ENCODE peak calls at places on chromosome X, in five cellular contexts. One of them, this sample, is unnamed.

GRCh38 chrX:63506320-63506719 is 155.2 kb upstream of the SPIN4 start:
- DNase-seq in neural progenitor cell: peak
- DNase-seq in stimulated activated CD4-positive, alpha-beta T cell treated with anti-CD3 and anti-CD28 coated beads, Interleukin-15, amount 100 ng/mL, for 1 hour: no peak
- DNase-seq in activated effector memory CD4-positive, alpha-beta T cell treated with anti-CD3 and anti-CD28 coated beads, Interleukin-2, amount 50 U/mL, for 16 hours: no peak
- DNase-seq in HEK293T: peak
- DNase-seq in this sample: no peak

GRCh38 chrX:51899741-51900140 is 6.3 kb downstream of the MAGED1 start:
- DNase-seq in activated effector memory CD4-positive, alpha-beta T cell treated with anti-CD3 and anti-CD28 coated beads, Interleukin-2, amount 50 U/mL, for 16 hours: no peak
- DNase-seq in neural progenitor cell: no peak
- DNase-seq in stimulated activated CD4-positive, alpha-beta T cell treated with anti-CD3 and anti-CD28 coated beads, Interleukin-15, amount 100 ng/mL, for 1 hour: no peak
- DNase-seq in HEK293T: no peak
- DNase-seq in this sample: no peak

GRCh38 chrX:148836741-148837140 is 336.3 kb downstream of the AFF2 start:
- DNase-seq in HEK293T: no peak
- DNase-seq in stimulated activated CD4-positive, alpha-beta T cell treated with anti-CD3 and anti-CD28 coated beads, Interleukin-15, amount 100 ng/mL, for 1 hour: no peak
- DNase-seq in neural progenitor cell: no peak
- DNase-seq in activated effector memory CD4-positive, alpha-beta T cell treated with anti-CD3 and anti-CD28 coated beads, Interleukin-2, amount 50 U/mL, for 16 hours: no peak
- DNase-seq in this sample: no peak

GRCh38 chrX:17944833-17945497 is 83.9 kb upstream of the RAI2 start:
- DNase-seq in HEK293T: peak
- DNase-seq in activated effector memory CD4-positive, alpha-beta T cell treated with anti-CD3 and anti-CD28 coated beads, Interleukin-2, amount 50 U/mL, for 16 hours: no peak
- DNase-seq in neural progenitor cell: peak
- DNase-seq in stimulated activated CD4-positive, alpha-beta T cell treated with anti-CD3 and anti-CD28 coated beads, Interleukin-15, amount 100 ng/mL, for 1 hour: no peak
- DNase-seq in this sample: no peak

GRCh38 chrX:25020391-25021131 is 4.8 kb upstream of the ARX start:
- DNase-seq in stimulated activated CD4-positive, alpha-beta T cell treated with anti-CD3 and anti-CD28 coated beads, Interleukin-15, amount 100 ng/mL, for 1 hour: no peak
- DNase-seq in activated effector memory CD4-positive, alpha-beta T cell treated with anti-CD3 and anti-CD28 coated beads, Interleukin-2, amount 50 U/mL, for 16 hours: peak
- DNase-seq in HEK293T: peak
- DNase-seq in neural progenitor cell: peak
- DNase-seq in this sample: no peak

GRCh38 chrX:11135483-11136185 is 24.5 kb downstream of the HCCS start:
- DNase-seq in activated effector memory CD4-positive, alpha-beta T cell treated with anti-CD3 and anti-CD28 coated beads, Interleukin-2, amount 50 U/mL, for 16 hours: no peak
- DNase-seq in stimulated activated CD4-positive, alpha-beta T cell treated with anti-CD3 and anti-CD28 coated beads, Interleukin-15, amount 100 ng/mL, for 1 hour: no peak
- DNase-seq in HEK293T: no peak
- DNase-seq in neural progenitor cell: no peak
- DNase-seq in this sample: no peak

GRCh38 chrX:40097101-40097491 is 662 bp downstream of the BCOR start:
- DNase-seq in stimulated activated CD4-positive, alpha-beta T cell treated with anti-CD3 and anti-CD28 coated beads, Interleukin-15, amount 100 ng/mL, for 1 hour: no peak
- DNase-seq in HEK293T: no peak
- DNase-seq in activated effector memory CD4-positive, alpha-beta T cell treated with anti-CD3 and anti-CD28 coated beads, Interleukin-2, amount 50 U/mL, for 16 hours: peak
- DNase-seq in neural progenitor cell: no peak
- DNase-seq in this sample: no peak

GRCh38 chrX:134883134-134883700 is 107.6 kb upstream of the SMIM10 start:
- DNase-seq in HEK293T: no peak
- DNase-seq in neural progenitor cell: no peak
- DNase-seq in stimulated activated CD4-positive, alpha-beta T cell treated with anti-CD3 and anti-CD28 coated beads, Interleukin-15, amount 100 ng/mL, for 1 hour: no peak
- DNase-seq in activated effector memory CD4-positive, alpha-beta T cell treated with anti-CD3 and anti-CD28 coated beads, Interleukin-2, amount 50 U/mL, for 16 hours: no peak
- DNase-seq in this sample: no peak

GRCh38 chrX:18900401-18900976 is 83.4 kb downstream of the PHKA2 start:
- DNase-seq in neural progenitor cell: no peak
- DNase-seq in HEK293T: no peak
- DNase-seq in activated effector memory CD4-positive, alpha-beta T cell treated with anti-CD3 and anti-CD28 coated beads, Interleukin-2, amount 50 U/mL, for 16 hours: no peak
- DNase-seq in stimulated activated CD4-positive, alpha-beta T cell treated with anti-CD3 and anti-CD28 coated beads, Interleukin-15, amount 100 ng/mL, for 1 hour: no peak
- DNase-seq in this sample: no peak

GRCh38 chrX:103565752-103566151 is 19.6 kb upstream of the TCEAL4 start:
- DNase-seq in HEK293T: no peak
- DNase-seq in neural progenitor cell: no peak
- DNase-seq in activated effector memory CD4-positive, alpha-beta T cell treated with anti-CD3 and anti-CD28 coated beads, Interleukin-2, amount 50 U/mL, for 16 hours: no peak
- DNase-seq in stimulated activated CD4-positive, alpha-beta T cell treated with anti-CD3 and anti-CD28 coated beads, Interleukin-15, amount 100 ng/mL, for 1 hour: no peak
- DNase-seq in this sample: no peak

GRCh38 chrX:73668779-73669178 is 105.8 kb downstream of the CHIC1 start:
- DNase-seq in neural progenitor cell: no peak
- DNase-seq in stimulated activated CD4-positive, alpha-beta T cell treated with anti-CD3 and anti-CD28 coated beads, Interleukin-15, amount 100 ng/mL, for 1 hour: no peak
- DNase-seq in activated effector memory CD4-positive, alpha-beta T cell treated with anti-CD3 and anti-CD28 coated beads, Interleukin-2, amount 50 U/mL, for 16 hours: no peak
- DNase-seq in HEK293T: no peak
- DNase-seq in this sample: no peak

GRCh38 chrX:129493643-129494042 is 29.6 kb downstream of the SMARCA1 start:
- DNase-seq in neural progenitor cell: no peak
- DNase-seq in HEK293T: no peak
- DNase-seq in activated effector memory CD4-positive, alpha-beta T cell treated with anti-CD3 and anti-CD28 coated beads, Interleukin-2, amount 50 U/mL, for 16 hours: no peak
- DNase-seq in stimulated activated CD4-positive, alpha-beta T cell treated with anti-CD3 and anti-CD28 coated beads, Interleukin-15, amount 100 ng/mL, for 1 hour: no peak
- DNase-seq in this sample: no peak

GRCh38 chrX:13293700-13294099 is 26.2 kb downstream of the ATXN3L start:
- DNase-seq in stimulated activated CD4-positive, alpha-beta T cell treated with anti-CD3 and anti-CD28 coated beads, Interleukin-15, amount 100 ng/mL, for 1 hour: no peak
- DNase-seq in activated effector memory CD4-positive, alpha-beta T cell treated with anti-CD3 and anti-CD28 coated beads, Interleukin-2, amount 50 U/mL, for 16 hours: no peak
- DNase-seq in HEK293T: peak
- DNase-seq in neural progenitor cell: peak
- DNase-seq in this sample: peak

GRCh38 chrX:137052641-137053235 is 18.9 kb upstream of the GPR101 start:
- DNase-seq in activated effector memory CD4-positive, alpha-beta T cell treated with anti-CD3 and anti-CD28 coated beads, Interleukin-2, amount 50 U/mL, for 16 hours: peak
- DNase-seq in HEK293T: no peak
- DNase-seq in stimulated activated CD4-positive, alpha-beta T cell treated with anti-CD3 and anti-CD28 coated beads, Interleukin-15, amount 100 ng/mL, for 1 hour: no peak
- DNase-seq in neural progenitor cell: peak
- DNase-seq in this sample: no peak

GRCh38 chrX:132908891-132909290 is 49.5 kb downstream of the HS6ST2 start:
- DNase-seq in stimulated activated CD4-positive, alpha-beta T cell treated with anti-CD3 and anti-CD28 coated beads, Interleukin-15, amount 100 ng/mL, for 1 hour: no peak
- DNase-seq in activated effector memory CD4-positive, alpha-beta T cell treated with anti-CD3 and anti-CD28 coated beads, Interleukin-2, amount 50 U/mL, for 16 hours: no peak
- DNase-seq in HEK293T: peak
- DNase-seq in neural progenitor cell: peak
- DNase-seq in this sample: no peak

GRCh38 chrX:13646154-13646549 is 6.8 kb upstream of the TCEANC start:
- DNase-seq in HEK293T: peak
- DNase-seq in neural progenitor cell: peak
- DNase-seq in activated effector memory CD4-positive, alpha-beta T cell treated with anti-CD3 and anti-CD28 coated beads, Interleukin-2, amount 50 U/mL, for 16 hours: peak
- DNase-seq in stimulated activated CD4-positive, alpha-beta T cell treated with anti-CD3 and anti-CD28 coated beads, Interleukin-15, amount 100 ng/mL, for 1 hour: no peak
- DNase-seq in this sample: no peak

GRCh38 chrX:17376381-17377046 is 1.5 kb downstream of the NHS start:
- DNase-seq in neural progenitor cell: peak
- DNase-seq in HEK293T: peak
- DNase-seq in stimulated activated CD4-positive, alpha-beta T cell treated with anti-CD3 and anti-CD28 coated beads, Interleukin-15, amount 100 ng/mL, for 1 hour: no peak
- DNase-seq in activated effector memory CD4-positive, alpha-beta T cell treated with anti-CD3 and anti-CD28 coated beads, Interleukin-2, amount 50 U/mL, for 16 hours: no peak
- DNase-seq in this sample: no peak

GRCh38 chrX:12142661-12143060 is 4.4 kb downstream of the FRMPD4 start:
- DNase-seq in HEK293T: no peak
- DNase-seq in activated effector memory CD4-positive, alpha-beta T cell treated with anti-CD3 and anti-CD28 coated beads, Interleukin-2, amount 50 U/mL, for 16 hours: no peak
- DNase-seq in neural progenitor cell: no peak
- DNase-seq in stimulated activated CD4-positive, alpha-beta T cell treated with anti-CD3 and anti-CD28 coated beads, Interleukin-15, amount 100 ng/mL, for 1 hour: no peak
- DNase-seq in this sample: no peak

GRCh38 chrX:148443216-148443615 is 57.2 kb upstream of the AFF2 start:
- DNase-seq in activated effector memory CD4-positive, alpha-beta T cell treated with anti-CD3 and anti-CD28 coated beads, Interleukin-2, amount 50 U/mL, for 16 hours: no peak
- DNase-seq in neural progenitor cell: no peak
- DNase-seq in HEK293T: no peak
- DNase-seq in stimulated activated CD4-positive, alpha-beta T cell treated with anti-CD3 and anti-CD28 coated beads, Interleukin-15, amount 100 ng/mL, for 1 hour: no peak
- DNase-seq in this sample: no peak

GRCh38 chrX:24231169-24231568 is 81.6 kb downstream of the ZFX start:
- DNase-seq in stimulated activated CD4-positive, alpha-beta T cell treated with anti-CD3 and anti-CD28 coated beads, Interleukin-15, amount 100 ng/mL, for 1 hour: no peak
- DNase-seq in neural progenitor cell: no peak
- DNase-seq in activated effector memory CD4-positive, alpha-beta T cell treated with anti-CD3 and anti-CD28 coated beads, Interleukin-2, amount 50 U/mL, for 16 hours: no peak
- DNase-seq in HEK293T: no peak
- DNase-seq in this sample: no peak

GRCh38 chrX:30659421-30659820 is 6.2 kb downstream of the GK start:
- DNase-seq in stimulated activated CD4-positive, alpha-beta T cell treated with anti-CD3 and anti-CD28 coated beads, Interleukin-15, amount 100 ng/mL, for 1 hour: no peak
- DNase-seq in neural progenitor cell: no peak
- DNase-seq in HEK293T: no peak
- DNase-seq in activated effector memory CD4-positive, alpha-beta T cell treated with anti-CD3 and anti-CD28 coated beads, Interleukin-2, amount 50 U/mL, for 16 hours: no peak
- DNase-seq in this sample: no peak

GRCh38 chrX:43644124-43644701 is 11.9 kb upstream of the MAOA start:
- DNase-seq in neural progenitor cell: peak
- DNase-seq in HEK293T: no peak
- DNase-seq in activated effector memory CD4-positive, alpha-beta T cell treated with anti-CD3 and anti-CD28 coated beads, Interleukin-2, amount 50 U/mL, for 16 hours: no peak
- DNase-seq in stimulated activated CD4-positive, alpha-beta T cell treated with anti-CD3 and anti-CD28 coated beads, Interleukin-15, amount 100 ng/mL, for 1 hour: no peak
- DNase-seq in this sample: no peak

This sample was measured in NCI-H1048.